ENCODE peak calls at places on chromosomes 16 and 17, in five cellular contexts. V is NCI-H510A treated with DMSO at 0.1 percent for 48 hours, Q is NCI-H460, Y is upper lobe of right lung, P is AG09319. H is an unnamed sample.

GRCh38 chr17:45127583-45128300 is 4.6 kb downstream of the PLCD3 start:
- DNase-seq in V (no peak), Q (peak), Y (no peak), P (no peak), H (no peak)

GRCh38 chr16:2973605-2974318 is 4.6 kb downstream of the PAQR4 start:
- DNase-seq in V (no peak), Q (no peak), Y (no peak), P (no peak), H (no peak)

GRCh38 chr16:88809676-88810165 is 2.0 kb downstream of the APRT start:
- DNase-seq in V (no peak), Q (no peak), Y (peak), P (no peak), H (no peak)

GRCh38 chr16:1561266-1561665 is 27.8 kb downstream of the TMEM204 start:
- DNase-seq in V (no peak), Q (no peak), Y (no peak), P (no peak), H (no peak)

GRCh38 chr17:44345497-44346026 is 460 bp downstream of the GRN start:
- DNase-seq in V (peak), Q (peak), Y (no peak), P (no peak), H (peak)

GRCh38 chr16:31371619-31372484 is 16.9 kb downstream of the ITGAX start:
- DNase-seq in V (no peak), Q (no peak), Y (no peak), P (no peak), H (no peak)

GRCh38 chr17:35236821-35237220 is 6.1 kb upstream of the SLFN5 start:
- DNase-seq in V (no peak), Q (no peak), Y (no peak), P (no peak), H (no peak)

GRCh38 chr16:4111748-4112696 is 4.2 kb downstream of the ADCY9 start:
- DNase-seq in V (no peak), Q (no peak), Y (no peak), P (no peak), H (no peak)

GRCh38 chr16:88430524-88431446 is 22.3 kb upstream of the ZFPM1 start:
- DNase-seq in V (no peak), Q (no peak), Y (no peak), P (no peak), H (no peak)

GRCh38 chr16:54657058-54657708 is 273.5 kb upstream of the IRX5 start:
- DNase-seq in V (no peak), Q (no peak), Y (no peak), P (no peak), H (peak)

GRCh38 chr17:12730931-12731521 is 58.3 kb upstream of the ARHGAP44 start:
- DNase-seq in V (no peak), Q (no peak), Y (peak), P (no peak), H (no peak)

GRCh38 chr17:77458202-77459017 is 317.6 kb downstream of the SEC14L1 start:
- DNase-seq in V (no peak), Q (no peak), Y (no peak), P (no peak), H (no peak)

GRCh38 chr16:285146-286055 is 2.4 kb downstream of the PDIA2 start:
- DNase-seq in V (no peak), Q (no peak), Y (no peak), P (no peak), H (no peak)

GRCh38 chr17:80107231-80108021 is 6.0 kb downstream of the GAA start:
- DNase-seq in V (no peak), Q (no peak), Y (peak), P (no peak), H (no peak)

GRCh38 chr17:43902190-43902589 is 5.1 kb downstream of the MPP2 start:
- DNase-seq in V (no peak), Q (no peak), Y (no peak), P (no peak), H (no peak)

H was measured in smooth muscle cell of the brain vasculature.